ENCODE peak calls at places on chromosomes 5 and 9, in four cellular contexts. F is heart left ventricle, L is kidney, Z is spleen. U is an unnamed sample.
A peak's percentile ranks its signal among the peaks of the same experiment; 100 is the strongest.

GRCh38 chr5:135501965-135502364 is 33.8 kb downstream of the NEUROG1 start:
- DNase-seq in F (no peak), L (no peak), Z (no peak), U (no peak)

GRCh38 chr5:172641359-172642045 is 439 bp downstream of the NEURL1B start:
- DNase-seq in F (peak; percentile 43), L (peak; percentile 77), Z (peak; percentile 56), U (no peak)

GRCh38 chr5:134620634-134621033 is 12.0 kb downstream of the SAR1B start:
- DNase-seq in F (no peak), L (no peak), Z (no peak), U (no peak)

GRCh38 chr9:128072144-128073021 is 4.4 kb downstream of the SLC25A25 start:
- DNase-seq in F (peak; percentile 81), L (peak; percentile 90), Z (no peak), U (peak; percentile 85)

GRCh38 chr5:96151891-96152290 is 190.2 kb upstream of the ELL2 start:
- DNase-seq in F (no peak), L (no peak), Z (no peak), U (no peak)

GRCh38 chr9:19533373-19533772 is 124.6 kb downstream of the ACER2 start:
- DNase-seq in F (no peak), L (no peak), Z (no peak), U (no peak)

GRCh38 chr9:3980771-3981170 is 319.1 kb downstream of the GLIS3 start:
- DNase-seq in F (no peak), L (peak; percentile 66), Z (no peak), U (peak; percentile 72)

GRCh38 chr9:87581513-87581912 is 83.8 kb downstream of the DAPK1 start:
- DNase-seq in F (no peak), L (no peak), Z (no peak), U (no peak)

GRCh38 chr9:21549251-21549765 is 67.2 kb upstream of the IFNE start:
- DNase-seq in F (no peak), L (no peak), Z (no peak), U (peak; percentile 93)

GRCh38 chr9:114214181-114214580 is 58.8 kb downstream of the COL27A1 start:
- DNase-seq in F (no peak), L (no peak), Z (no peak), U (peak; percentile 90)

GRCh38 chr5:169244812-169245211 is 56.1 kb downstream of the SLIT3 start:
- DNase-seq in F (no peak), L (no peak), Z (no peak), U (no peak)

GRCh38 chr9:109542922-109543321 is 44.8 kb upstream of the PTPN3 start:
- DNase-seq in F (no peak), L (no peak), Z (no peak), U (no peak)

GRCh38 chr5:149680810-149681221 is 49.3 kb upstream of the PPARGC1B start:
- DNase-seq in F (peak; percentile 56), L (no peak), Z (peak; percentile 84), U (no peak)

GRCh38 chr9:37984672-37985611 is 81.0 kb upstream of the SLC25A51 start:
- DNase-seq in F (peak; percentile 60), L (peak; percentile 59), Z (peak; percentile 47), U (peak; percentile 94)

GRCh38 chr5:34709861-34710673 is 53.9 kb downstream of the RAI14 start:
- DNase-seq in F (no peak), L (no peak), Z (no peak), U (peak; percentile 76)

GRCh38 chr9:6757988-6758417 is 230 bp downstream of the KDM4C start:
- DNase-seq in F (no peak), L (no peak), Z (no peak), U (no peak)

GRCh38 chr5:176364765-176365662 is at the start of gene ARL10:
- DNase-seq in F (peak; percentile 62), L (no peak), Z (peak; percentile 89), U (peak; percentile 68)

GRCh38 chr9:109101810-109102209 is 17.9 kb downstream of the TMEM245 start:
- DNase-seq in F (no peak), L (no peak), Z (no peak), U (peak; percentile 47)

GRCh38 chr5:93192107-93192506 is 388.9 kb downstream of the NR2F1-AS1 start:
- DNase-seq in F (no peak), L (no peak), Z (no peak), U (peak; percentile 81)

GRCh38 chr9:28073278-28073677 is 500.0 kb upstream of the C9orf72 start:
- DNase-seq in F (peak; percentile 16), L (no peak), Z (no peak), U (peak; percentile 72)

GRCh38 chr5:174418809-174419522 is 305.4 kb upstream of the MSX2 start:
- DNase-seq in F (no peak), L (no peak), Z (no peak), U (peak; percentile 6)

GRCh38 chr9:33105939-33106338 is 29.5 kb upstream of the SMU1 start:
- DNase-seq in F (no peak), L (no peak), Z (no peak), U (no peak)

GRCh38 chr5:127307868-127308267 is 17.3 kb downstream of the MEGF10 start:
- DNase-seq in F (no peak), L (no peak), Z (no peak), U (no peak)

GRCh38 chr5:92641031-92641962 is 939.7 kb downstream of the NR2F1-AS1 start:
- DNase-seq in F (no peak), L (peak; percentile 15), Z (no peak), U (peak; percentile 56)

GRCh38 chr9:88590558-88591146 is 55.7 kb downstream of the NXNL2 start:
- DNase-seq in F (no peak), L (no peak), Z (no peak), U (no peak)

GRCh38 chr9:127524373-127524772 is 73.1 kb downstream of the LRSAM1 start:
- DNase-seq in F (no peak), L (no peak), Z (no peak), U (no peak)

GRCh38 chr9:91734371-91734981 is 215.6 kb downstream of the ROR2 start:
- DNase-seq in F (peak; percentile 61), L (peak; percentile 85), Z (peak; percentile 87), U (peak; percentile 64)

GRCh38 chr9:127968717-127969383 is 11.9 kb downstream of the EEIG1 start:
- DNase-seq in F (peak; percentile 75), L (peak; percentile 86), Z (no peak), U (peak; percentile 97)

GRCh38 chr5:168699002-168699401 is 119.8 kb upstream of the PANK3 start:
- DNase-seq in F (peak; percentile 73), L (no peak), Z (peak; percentile 24), U (peak; percentile 32)

GRCh38 chr9:95903398-95903797 is 27.9 kb downstream of the ERCC6L2 start:
- DNase-seq in F (no peak), L (no peak), Z (no peak), U (no peak)

GRCh38 chr5:91212336-91213092 is 170.6 kb downstream of the ARRDC3 start:
- DNase-seq in F (no peak), L (no peak), Z (no peak), U (peak; percentile 95)

GRCh38 chr5:100789641-100790160 is 113.4 kb downstream of the ST8SIA4 start:
- DNase-seq in F (no peak), L (no peak), Z (no peak), U (no peak)

GRCh38 chr5:59062986-59063683 is 480.3 kb downstream of the RAB3C start:
- DNase-seq in F (no peak), L (no peak), Z (no peak), U (no peak)

GRCh38 chr9:111040494-111040893 is 2.2 kb upstream of the LPAR1 start:
- DNase-seq in F (no peak), L (no peak), Z (no peak), U (no peak)

GRCh38 chr5:133993152-133993548 is 11.6 kb downstream of the VDAC1 start:
- DNase-seq in F (no peak), L (no peak), Z (no peak), U (peak; percentile 86)

GRCh38 chr9:124676159-124676551 is 95.0 kb downstream of the NR6A1 start:
- DNase-seq in F (no peak), L (no peak), Z (no peak), U (peak; percentile 63)

DNA sequence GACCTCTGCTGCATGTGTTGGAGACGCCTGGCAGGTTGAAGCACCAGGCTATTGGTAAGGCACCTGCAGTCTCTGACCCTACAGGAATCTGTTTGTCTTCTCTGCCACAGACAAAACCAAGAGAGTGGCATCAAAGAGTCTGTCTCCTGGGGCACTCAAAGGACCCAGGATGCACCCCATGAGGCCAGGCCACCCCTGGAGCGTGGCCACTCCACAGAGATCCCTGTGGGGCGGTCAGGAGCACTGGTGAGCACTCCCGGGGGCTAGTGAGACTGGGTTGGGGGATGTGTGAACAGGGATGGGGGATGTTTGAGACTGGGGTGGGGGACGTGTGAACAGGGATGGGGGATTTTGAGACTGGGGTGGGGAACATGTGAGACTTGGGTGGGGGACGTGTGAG is 240.3 kb downstream of the CACNA1B start:
- DNase-seq in F (no peak), L (peak; percentile 16), Z (no peak), U (no peak)
- H3K9me3 ChIP-seq in F (no peaks in the 10 kb centered on the region), L (no peaks in the 10 kb centered on the region), Z (no peaks in the 10 kb centered on the region), U (no peaks in the 10 kb centered on the region)

GRCh38 chr9:130177898-130178805 is 5.9 kb downstream of the NCS1 start:
- DNase-seq in F (no peak), L (no peak), Z (no peak), U (no peak)
- H3K9me3 ChIP-seq in F (no peaks in the 10 kb centered on the region), L (no peaks in the 10 kb centered on the region), Z (no peaks in the 10 kb centered on the region), U (no peaks in the 10 kb centered on the region)

GRCh38 chr9:131545786-131546335 is 538 bp downstream of the PRRT1B start:
- DNase-seq in F (no peak), L (no peak), Z (no peak), U (no peak)
- H3K9me3 ChIP-seq in F (no peaks in the 10 kb centered on the region), L (no peaks in the 10 kb centered on the region), Z (peaks cover 34% of the 10 kb centered on the region), U (no peaks in the 10 kb centered on the region)

GRCh38 chr5:141411575-141411974 is 1.2 kb upstream of the PCDHGA10 start:
- DNase-seq in F (no peak), L (no peak), Z (no peak), U (no peak)

GRCh38 chr5:141409598-141410306 is 1.9 kb downstream of the PCDHGB6 start:
- DNase-seq in F (no peak), L (no peak), Z (no peak), U (no peak)

GRCh38 chr5:141413540-141414069 is 818 bp downstream of the PCDHGA10 start:
- DNase-seq in F (no peak), L (no peak), Z (no peak), U (no peak)

GRCh38 chr5:141412853-141413539 is at the start of gene PCDHGA10:
- DNase-seq in F (no peak), L (no peak), Z (no peak), U (peak; percentile 94)
- H3K9me3 ChIP-seq in F (no peaks in the 10 kb centered on the region), L (peaks cover 27% of the 10 kb centered on the region), Z (peaks cover 92% of the 10 kb centered on the region), U (no peaks in the 10 kb centered on the region)

GRCh38 chr5:179127136-179128040 is 67.2 kb downstream of the ZNF354C start:
- DNase-seq in F (peak; percentile 5), L (peak; percentile 61), Z (peak; percentile 66), U (no peak)

GRCh38 chr5:179129607-179130071 is 69.5 kb downstream of the ZNF354C start:
- DNase-seq in F (no peak), L (peak; percentile 40), Z (peak; percentile 48), U (no peak)

GRCh38 chr5:179128041-179128365 is 67.8 kb downstream of the ZNF354C start:
- DNase-seq in F (peak; percentile 6), L (peak; percentile 49), Z (peak; percentile 51), U (no peak)

GRCh38 chr5:179130101-179130681 is 70.0 kb downstream of the ZNF354C start:
- DNase-seq in F (no peak), L (peak; percentile 41), Z (peak; percentile 68), U (no peak)

DNA sequence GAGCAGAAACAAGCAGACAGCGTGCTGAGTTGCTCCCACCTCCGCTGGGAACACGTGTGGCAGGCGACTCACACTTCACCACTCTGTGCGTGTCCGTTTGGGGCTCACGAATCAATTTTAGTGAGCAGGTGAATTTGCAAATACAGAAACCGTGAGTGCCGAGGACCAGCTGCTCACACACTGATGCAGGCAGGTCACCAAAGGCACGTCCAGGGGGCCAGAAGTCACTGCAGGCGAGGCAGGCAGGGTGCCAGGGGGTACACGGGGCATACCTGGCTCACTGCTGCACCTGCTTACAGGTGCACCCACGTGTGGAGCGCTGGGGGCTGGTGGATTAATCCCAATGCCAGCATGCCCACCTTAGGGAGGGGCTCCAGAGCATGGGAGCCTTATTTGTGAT is 68.8 kb downstream of the ZNF354C start:
- DNase-seq in F (no peak), L (peak; percentile 66), Z (peak; percentile 10), U (no peak)
- H3K9me3 ChIP-seq in F (no peaks in the 10 kb centered on the region), L (no peaks in the 10 kb centered on the region), Z (peaks cover 17% of the 10 kb centered on the region), U (no peaks in the 10 kb centered on the region)